ENCODE peak calls at places on chromosomes 1 and 21, in nine cellular contexts. M is CD8-positive, alpha-beta T cell; B is HFF-Myc; C is OCI-LY7; N is astrocyte of the spinal cord; U is A549; D is fibroblast of pulmonary artery; Y is body of pancreas; I is IMR-90. E is an unnamed sample.

GRCh38 chr1:5975133-5975880 is 16.9 kb downstream of the NPHP4 start:
- DNase-seq in C (peak), Y (peak), N (peak), I (peak), M (peak), U (no peak), D (peak), B (peak), E (peak)

GRCh38 chr1:24127134-24127800 is 15.3 kb upstream of the MYOM3 start:
- DNase-seq in U (no peak), N (no peak), C (no peak), I (no peak), D (no peak), B (no peak), Y (no peak), M (no peak), E (no peak)

GRCh38 chr1:4697801-4698200 is 43.4 kb downstream of the AJAP1 start:
- DNase-seq in N (no peak), C (no peak), U (no peak), I (no peak), D (no peak), B (no peak), Y (no peak), M (no peak), E (no peak)

GRCh38 chr1:12287869-12288268 is 58.0 kb downstream of the VPS13D start:
- DNase-seq in M (no peak), N (no peak), C (no peak), D (no peak), Y (no peak), I (no peak), U (no peak), B (no peak), E (peak)

GRCh38 chr1:168613689-168614655 is 37.6 kb downstream of the XCL1 start:
- DNase-seq in C (no peak), B (no peak), M (no peak), I (no peak), Y (no peak), D (no peak), U (no peak), N (no peak), E (no peak)

GRCh38 chr1:88595355-88595754 is 88.7 kb upstream of the PKN2 start:
- DNase-seq in B (peak), Y (no peak), D (peak), U (no peak), N (peak), I (peak), C (peak), M (no peak), E (peak)

GRCh38 chr1:115063238-115063901 is 25.9 kb downstream of the TSPAN2 start:
- DNase-seq in C (no peak), U (no peak), I (no peak), Y (no peak), M (peak), N (peak), B (no peak), D (no peak), E (peak)

GRCh38 chr1:212952596-212952995 is 2.3 kb downstream of the VASH2 start:
- DNase-seq in D (no peak), U (no peak), B (no peak), N (no peak), C (no peak), Y (no peak), I (no peak), M (no peak), E (no peak)

GRCh38 chr21:45599146-45599581 is 44.4 kb upstream of the PCBP3 start:
- DNase-seq in I (no peak), C (no peak), U (no peak), N (no peak), M (no peak), B (no peak), Y (no peak), D (no peak), E (no peak)

GRCh38 chr1:212410231-212410825 is 4.4 kb downstream of the PACC1 start:
- DNase-seq in C (no peak), U (no peak), I (no peak), B (no peak), N (no peak), D (no peak), M (no peak), Y (no peak), E (no peak)

GRCh38 chr1:31723828-31724359 is 20.1 kb upstream of the COL16A1 start:
- DNase-seq in I (peak), U (peak), M (peak), C (peak), N (peak), D (peak), Y (peak), B (no peak), E (peak)

GRCh38 chr1:58618303-58618702 is 41.3 kb upstream of the TACSTD2 start:
- DNase-seq in B (peak), Y (peak), U (no peak), N (peak), M (no peak), D (peak), I (peak), C (no peak), E (peak)

GRCh38 chr1:110508038-110508437 is 10.9 kb downstream of the KCNA10 start:
- DNase-seq in D (peak), U (no peak), I (peak), B (no peak), M (no peak), C (no peak), Y (no peak), N (no peak), E (peak)

GRCh38 chr1:6183520-6183989 is 3.4 kb upstream of the CHD5 start:
- DNase-seq in D (no peak), N (no peak), U (no peak), I (peak), Y (no peak), M (no peak), C (peak), B (no peak), E (no peak)

GRCh38 chr1:221276911-221277310 is 397.7 kb downstream of the HLX start:
- DNase-seq in Y (no peak), D (no peak), C (no peak), N (peak), U (no peak), M (no peak), B (no peak), I (no peak), E (no peak)

GRCh38 chr1:209768354-209768774 is 12.5 kb downstream of the TRAF3IP3 start:
- DNase-seq in C (peak), M (peak), I (no peak), B (no peak), D (no peak), Y (no peak), N (no peak), U (no peak), E (peak)

GRCh38 chr1:219773110-219773509 is 155.2 kb downstream of the SLC30A10 start:
- DNase-seq in N (no peak), I (no peak), B (no peak), C (no peak), U (no peak), D (no peak), Y (no peak), M (no peak), E (no peak)

GRCh38 chr1:36134805-36135339 is 9.8 kb upstream of the COL8A2 start:
- DNase-seq in I (peak), N (peak), C (peak), B (no peak), M (peak), U (peak), D (peak), Y (peak), E (peak)

GRCh38 chr21:27649746-27650145 is 682.9 kb upstream of the ADAMTS5 start:
- DNase-seq in I (peak), D (peak), M (no peak), B (no peak), U (no peak), Y (no peak), C (no peak), N (no peak), E (no peak)

GRCh38 chr1:206668351-206668750 is 16.4 kb upstream of the MAPKAPK2 start:
- DNase-seq in U (no peak), N (no peak), B (no peak), I (no peak), D (no peak), C (no peak), M (no peak), Y (no peak), E (no peak)

GRCh38 chr21:43355925-43356289 is 71.0 kb downstream of the SIK1 start:
- DNase-seq in I (no peak), C (peak), N (no peak), U (no peak), M (no peak), D (no peak), Y (no peak), B (no peak), E (peak)

GRCh38 chr1:205430631-205431305 is 8.9 kb upstream of the LEMD1 start:
- DNase-seq in I (peak), C (peak), Y (peak), D (peak), B (peak), N (peak), M (peak), U (peak), E (peak)

GRCh38 chr1:19287436-19288185 is 959 bp downstream of the AKR7A3 start:
- DNase-seq in D (no peak), Y (peak), U (no peak), N (no peak), I (no peak), B (no peak), M (no peak), C (no peak), E (no peak)

GRCh38 chr21:44566403-44566802 is 7.1 kb upstream of the KRTAP10-4 start:
- DNase-seq in C (no peak), U (no peak), M (no peak), N (no peak), I (no peak), D (no peak), B (no peak), Y (no peak), E (no peak)

GRCh38 chr1:174954686-174955669 is 44.8 kb upstream of the CACYBP start:
- DNase-seq in B (no peak), Y (no peak), C (peak), U (no peak), D (no peak), N (no peak), I (no peak), M (no peak), E (no peak)

GRCh38 chr21:42558368-42558767 is 44.7 kb downstream of the SLC37A1 start:
- DNase-seq in B (no peak), Y (no peak), U (no peak), C (no peak), I (no peak), N (no peak), M (no peak), D (no peak), E (no peak)

GRCh38 chr1:151939789-151940188 is 30.5 kb upstream of the THEM4 start:
- DNase-seq in Y (no peak), C (no peak), I (no peak), B (no peak), U (no peak), M (no peak), N (no peak), D (no peak), E (no peak)

GRCh38 chr1:118275716-118276115 is 90.7 kb upstream of the SPAG17 start:
- DNase-seq in Y (no peak), M (no peak), U (no peak), B (no peak), D (no peak), N (no peak), C (no peak), I (no peak), E (no peak)

GRCh38 chr1:172668097-172668496 is 9.2 kb downstream of the FASLG start:
- DNase-seq in N (no peak), C (no peak), D (no peak), I (no peak), B (no peak), U (no peak), Y (no peak), M (no peak), E (no peak)

GRCh38 chr21:45509566-45510465 is 32.4 kb downstream of the SLC19A1 start:
- DNase-seq in D (no peak), B (no peak), N (no peak), I (no peak), U (no peak), Y (no peak), M (no peak), C (no peak), E (no peak)

DNA sequence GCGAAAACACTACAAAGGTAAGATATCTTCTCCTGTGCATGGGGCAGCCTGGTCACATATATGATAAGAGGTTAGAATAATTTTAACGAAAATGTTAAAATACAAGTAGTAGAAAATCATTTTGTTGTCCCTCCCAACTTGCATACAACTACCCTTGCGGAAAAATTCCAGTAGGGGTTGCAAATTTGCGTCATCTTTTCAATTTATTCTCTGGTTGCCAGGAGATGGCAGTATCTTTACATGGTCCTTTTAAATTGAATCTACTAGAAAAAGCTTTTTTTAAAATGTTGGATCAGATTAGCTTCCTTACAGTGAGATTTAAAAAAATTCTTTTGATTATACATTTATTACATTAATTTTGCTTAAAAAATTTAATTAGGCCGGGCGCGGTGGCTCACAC is 10.9 kb downstream of the S100PBP start:
- DNase-seq in B (no peak), I (peak), C (no peak), Y (no peak), N (peak), D (peak), U (no peak), M (no peak), E (no peak)
- TF ChIP-seq CTCF in B (no peak), I (peak), C (peak), Y (no peak), N (peak), D (peak), U (peak), M (no peak), E (no peak)

GRCh38 chr1:201904579-201904978 is 15.9 kb downstream of the SHISA4 start:
- DNase-seq in D (peak), N (peak), C (no peak), Y (no peak), U (no peak), I (peak), M (no peak), B (peak), E (no peak)
- H3K4me3 ChIP-seq in D (no peak), N (no peak), C (no peak), Y (no peak), U (no peak), I (no peak), M (no peak), B (no peak), E (no peak)

DNA sequence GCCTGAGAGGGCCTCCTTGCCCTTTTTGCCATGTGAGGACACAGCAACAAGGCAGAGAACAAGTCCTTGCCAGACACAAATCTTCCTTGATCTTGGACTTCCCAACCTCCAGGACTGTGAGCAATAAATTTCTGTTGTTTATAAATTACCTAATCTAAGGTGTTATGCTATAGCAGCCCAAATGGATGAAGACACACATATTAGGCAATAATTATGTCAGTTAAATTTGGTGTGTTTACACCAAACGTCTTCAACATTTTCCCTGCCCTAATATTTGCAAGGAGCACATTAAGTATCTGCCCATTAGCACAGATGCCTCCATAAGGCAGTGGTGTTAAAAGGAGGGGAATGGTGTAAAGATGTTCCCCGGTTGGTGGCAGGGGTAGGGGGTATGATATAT is 94.8 kb downstream of the ETS2 start:
- DNase-seq in M (no peak), N (no peak), U (no peak), C (no peak), I (no peak), D (no peak), Y (no peak), B (no peak), E (no peak)
- TF ChIP-seq CTCF in M (no peak), N (no peak), U (no peak), C (no peak), I (no peak), D (no peak), Y (no peak), B (no peak), E (no peak)

DNA sequence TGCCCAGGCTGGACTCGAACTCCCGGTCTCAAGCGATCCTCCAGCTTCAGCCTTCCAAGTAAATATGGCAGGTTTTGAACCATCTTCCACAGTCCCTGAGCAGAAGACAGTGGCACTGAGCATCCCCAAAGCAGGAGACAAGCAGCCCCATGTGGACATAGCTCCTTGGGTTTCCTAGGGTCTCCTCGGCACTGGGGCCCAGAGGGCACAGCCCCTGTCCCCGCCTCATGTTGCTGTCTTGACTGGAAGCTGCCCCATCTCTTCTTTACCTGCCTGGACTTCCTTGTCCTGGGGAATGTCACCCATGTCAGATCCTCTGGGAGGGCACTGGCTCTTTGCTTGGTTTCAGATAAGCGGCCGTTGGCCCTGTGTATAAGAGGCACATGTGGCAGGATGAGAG is 263.7 kb upstream of the RAB4A start:
- DNase-seq in M (no peak), C (no peak), U (no peak), D (no peak), I (no peak), Y (no peak), B (no peak), N (no peak), E (no peak)
- H3K4me3 ChIP-seq in M (no peak), C (no peak), U (no peak), D (no peak), I (no peak), Y (no peak), B (no peak), N (no peak), E (no peak)

GRCh38 chr1:86650065-86650464 is 54.3 kb upstream of the SH3GLB1 start:
- DNase-seq in B (no peak), D (no peak), I (no peak), U (no peak), N (no peak), Y (no peak), C (peak), M (no peak), E (no peak)
- TF ChIP-seq CTCF in B (no peak), D (no peak), I (no peak), U (no peak), N (no peak), Y (no peak), C (peak), M (no peak), E (no peak)

DNA sequence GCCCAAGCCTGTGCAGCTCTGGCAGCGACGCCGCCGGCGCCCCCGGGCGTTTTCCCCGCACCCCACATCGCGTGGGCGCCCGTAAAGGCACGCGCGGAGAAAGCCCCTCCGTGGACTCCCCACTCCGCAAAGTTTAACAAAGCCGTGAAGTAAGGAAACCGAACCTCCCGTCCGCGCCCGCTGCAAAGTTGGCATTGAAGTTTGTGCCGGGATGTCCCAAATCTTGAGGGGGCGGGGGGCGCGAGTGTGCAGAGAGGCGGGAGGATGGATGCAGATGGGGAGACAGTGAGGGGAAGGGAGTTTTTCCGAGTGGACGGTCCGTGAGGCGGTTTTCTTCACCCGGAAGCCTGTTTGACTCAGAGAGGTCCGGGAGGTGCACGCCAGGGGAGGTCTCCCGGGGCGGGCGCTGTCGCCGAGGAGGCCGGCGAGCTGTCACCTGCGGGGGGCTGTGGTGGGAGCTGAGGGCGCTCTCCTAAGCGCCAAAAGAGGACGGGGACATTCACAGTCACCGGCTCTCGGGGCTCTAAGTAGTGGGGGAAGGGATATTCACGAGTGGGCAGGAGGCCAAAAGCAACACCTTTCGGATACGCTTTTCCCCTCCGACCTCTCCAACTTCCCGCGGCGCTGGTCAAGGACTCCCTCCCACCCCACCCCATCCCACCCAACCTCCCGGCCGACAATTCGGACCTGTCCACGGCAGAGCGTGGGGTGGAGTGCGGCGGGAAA is 1.3 kb downstream of the WLS start:
- DNase-seq in N (no peak), C (no peak), B (no peak), Y (peak), D (peak), U (no peak), I (no peak), M (no peak), E (no peak)
- H3K4me3 ChIP-seq in N (peak), C (no peak), B (peak), Y (peak), D (peak), U (peak), I (peak), M (no peak), E (no peak)

DNA sequence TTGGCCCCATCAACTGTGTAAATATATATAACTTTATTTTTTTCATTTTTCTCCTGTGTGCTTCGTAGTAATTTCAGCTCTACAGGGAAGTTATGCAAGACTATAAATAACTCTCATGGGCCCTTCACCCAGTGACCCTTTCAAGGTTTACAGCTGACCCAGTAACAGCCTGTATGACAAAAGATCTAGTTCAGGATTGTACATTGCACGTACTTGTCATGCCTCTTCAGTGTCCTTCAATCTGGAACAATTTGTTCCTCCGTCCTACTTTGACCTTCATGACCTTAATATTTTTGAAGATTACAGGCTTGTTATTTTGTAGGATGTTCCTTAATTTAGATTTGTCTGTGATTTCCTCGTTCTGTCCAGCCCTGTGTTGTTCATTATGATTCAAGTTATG is 40.5 kb downstream of the BRINP2 start:
- DNase-seq in U (no peak), Y (no peak), D (no peak), N (no peak), I (no peak), B (no peak), M (no peak), C (no peak), E (no peak)
- TF ChIP-seq CTCF in U (no peak), Y (no peak), D (no peak), N (no peak), I (no peak), B (no peak), M (no peak), C (no peak), E (no peak)

DNA sequence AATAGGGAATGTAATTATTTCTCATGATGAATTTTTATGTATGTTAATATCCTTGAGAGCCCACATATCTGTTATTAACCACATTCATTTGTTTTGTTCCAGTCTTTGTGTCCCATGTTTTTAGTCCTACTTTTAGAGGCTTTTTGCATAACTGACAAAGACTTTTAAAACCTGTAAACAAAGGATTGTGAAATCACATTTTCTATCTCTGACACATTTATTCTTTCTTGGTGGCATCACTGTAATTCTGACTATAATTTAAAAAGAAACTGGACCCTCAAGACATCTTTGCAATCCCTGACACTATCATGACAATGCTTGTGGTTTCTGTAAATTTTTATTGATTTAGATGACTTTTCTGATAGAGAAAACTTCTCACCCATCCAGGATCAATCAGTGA is 313.1 kb downstream of the SIPA1L2 start:
- DNase-seq in C (no peak), I (peak), Y (no peak), D (no peak), U (no peak), N (no peak), M (no peak), B (no peak), E (no peak)
- H3K4me3 ChIP-seq in C (no peak), I (no peak), Y (no peak), D (no peak), U (no peak), N (no peak), M (no peak), B (no peak), E (no peak)

GRCh38 chr1:66331641-66332523 is 202.1 kb upstream of the SGIP1 start:
- DNase-seq in Y (peak), C (peak), B (peak), M (peak), N (peak), D (peak), I (peak), U (peak), E (peak)
- TF ChIP-seq CTCF in Y (no peak), C (no peak), B (peak), M (no peak), N (peak), D (peak), I (peak), U (no peak), E (no peak)

E was measured in GM12865.